ENCODE peak calls at places on chromosomes 12 and 14, in ten cellular contexts. D, H, P, X, T, U, W, K, R and A are unnamed samples.

GRCh38 chr12:15631007-15631715 is 158.0 kb downstream of the EPS8 start:
- DNase-seq in D (no peak), H (no peak), P (no peak), X (no peak), T (no peak), U (no peak), W (no peak), K (no peak), R (no peak), A (no peak)

GRCh38 chr12:101027816-101028215 is 182.2 kb downstream of the SLC5A8 start:
- DNase-seq in D (no peak), H (no peak), P (no peak), X (no peak), T (no peak), U (no peak), W (no peak), K (no peak), R (no peak), A (no peak)

GRCh38 chr12:25938581-25938980 is 19.9 kb upstream of the RASSF8 start:
- DNase-seq in D (no peak), H (no peak), P (no peak), X (no peak), T (no peak), U (no peak), W (no peak), K (no peak), R (no peak), A (no peak)

GRCh38 chr12:57158665-57159064 is 11.2 kb upstream of the LRP1-AS start:
- DNase-seq in D (no peak), H (no peak), P (no peak), X (no peak), T (no peak), U (no peak), W (no peak), K (no peak), R (no peak), A (peak; percentile 69)

GRCh38 chr14:24895243-24895583 is 154.7 kb downstream of the STXBP6 start:
- DNase-seq in D (peak; percentile 66), H (peak; percentile 37), P (no peak), X (no peak), T (peak; percentile 3), U (no peak), W (no peak), K (no peak), R (no peak), A (no peak)

GRCh38 chr12:106226884-106227640 is 20.8 kb downstream of the CKAP4 start:
- DNase-seq in D (peak; percentile 47), H (peak; percentile 84), P (no peak), X (peak; percentile 6), T (peak; percentile 55), U (peak; percentile 47), W (peak; percentile 62), K (peak; percentile 36), R (peak; percentile 27), A (no peak)

GRCh38 chr14:21525571-21525970 is 575 bp downstream of the SALL2 start:
- DNase-seq in D (peak; percentile 42), H (peak; percentile 37), P (peak; percentile 38), X (no peak), T (peak; percentile 20), U (no peak), W (no peak), K (no peak), R (no peak), A (no peak)

GRCh38 chr14:104924421-104925213 is at the start of gene PLD4:
- DNase-seq in D (no peak), H (no peak), P (no peak), X (no peak), T (no peak), U (no peak), W (no peak), K (no peak), R (no peak), A (no peak)

GRCh38 chr12:70646850-70647249 is 9.6 kb upstream of the PTPRB start:
- DNase-seq in D (peak; percentile 96), H (peak; percentile 27), P (no peak), X (no peak), T (peak; percentile 85), U (no peak), W (no peak), K (no peak), R (no peak), A (no peak)

GRCh38 chr14:103676881-103677675 is 38.2 kb downstream of the XRCC3 start:
- DNase-seq in D (no peak), H (no peak), P (no peak), X (no peak), T (no peak), U (no peak), W (no peak), K (no peak), R (no peak), A (no peak)

GRCh38 chr14:99067927-99068326 is 204.1 kb downstream of the BCL11B start:
- DNase-seq in D (no peak), H (no peak), P (no peak), X (no peak), T (no peak), U (peak; percentile 1), W (no peak), K (no peak), R (no peak), A (no peak)

DNA sequence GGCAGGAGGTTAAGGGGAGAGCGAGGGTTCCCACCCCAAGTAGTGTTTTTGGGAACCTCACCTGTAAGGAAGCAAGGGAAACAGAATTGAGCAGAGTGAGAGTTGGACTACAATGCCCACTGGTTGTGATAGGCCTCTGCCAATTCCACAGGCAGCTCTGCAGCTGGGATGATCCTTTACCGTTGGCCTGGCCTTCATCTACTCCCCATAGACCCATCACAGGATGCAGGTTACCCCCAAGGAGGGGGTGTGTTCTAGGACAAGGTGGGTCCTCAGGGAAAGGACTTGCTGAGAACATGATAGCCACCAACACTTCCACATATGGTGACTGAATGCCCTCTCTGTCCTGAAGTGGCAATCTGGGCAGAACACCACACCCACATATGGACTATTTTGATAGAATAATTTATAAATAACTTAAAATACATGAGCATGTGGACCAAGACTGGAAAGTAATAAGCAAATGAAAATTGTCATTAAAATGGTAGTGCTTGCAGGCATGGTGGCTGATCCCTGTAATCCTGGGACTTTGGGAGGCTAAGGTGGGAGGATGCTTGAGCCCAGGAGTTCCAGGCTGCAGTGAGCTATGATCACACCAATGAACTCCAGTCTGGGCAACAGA is 8.4 kb downstream of the PHLDA1 start:
- DNase-seq in D (no peak), H (no peak), P (no peak), X (no peak), T (no peak), U (no peak), W (no peak), K (no peak), R (no peak), A (no peak)
- H3K4me1 ChIP-seq in D (peaks cover 14% of the 10 kb centered on the region), H (peaks cover 37% of the 10 kb centered on the region), P (peaks cover 37% of the 10 kb centered on the region), X (peaks cover 19% of the 10 kb centered on the region), T (peaks cover 14% of the 10 kb centered on the region), U (no peaks in the 10 kb centered on the region), W (peaks cover 26% of the 10 kb centered on the region), K (no peaks in the 10 kb centered on the region), R (peaks cover 24% of the 10 kb centered on the region), A (no peaks in the 10 kb centered on the region)

GRCh38 chr12:124853781-124854636 is 9.7 kb downstream of the SCARB1 start:
- DNase-seq in D (no peak), H (no peak), P (no peak), X (no peak), T (no peak), U (no peak), W (no peak), K (no peak), R (no peak), A (no peak)

GRCh38 chr12:124851344-124851743 is 12.3 kb downstream of the SCARB1 start:
- DNase-seq in D (no peak), H (no peak), P (no peak), X (no peak), T (no peak), U (no peak), W (no peak), K (no peak), R (no peak), A (no peak)

GRCh38 chr12:124852329-124852831 is 11.3 kb downstream of the SCARB1 start:
- DNase-seq in D (no peak), H (peak; percentile 22), P (no peak), X (no peak), T (no peak), U (peak; percentile 73), W (no peak), K (no peak), R (no peak), A (peak; percentile 88)

GRCh38 chr12:124854637-124855184 is 9.0 kb downstream of the SCARB1 start:
- DNase-seq in D (no peak), H (no peak), P (no peak), X (no peak), T (no peak), U (no peak), W (no peak), K (no peak), R (no peak), A (no peak)

DNA sequence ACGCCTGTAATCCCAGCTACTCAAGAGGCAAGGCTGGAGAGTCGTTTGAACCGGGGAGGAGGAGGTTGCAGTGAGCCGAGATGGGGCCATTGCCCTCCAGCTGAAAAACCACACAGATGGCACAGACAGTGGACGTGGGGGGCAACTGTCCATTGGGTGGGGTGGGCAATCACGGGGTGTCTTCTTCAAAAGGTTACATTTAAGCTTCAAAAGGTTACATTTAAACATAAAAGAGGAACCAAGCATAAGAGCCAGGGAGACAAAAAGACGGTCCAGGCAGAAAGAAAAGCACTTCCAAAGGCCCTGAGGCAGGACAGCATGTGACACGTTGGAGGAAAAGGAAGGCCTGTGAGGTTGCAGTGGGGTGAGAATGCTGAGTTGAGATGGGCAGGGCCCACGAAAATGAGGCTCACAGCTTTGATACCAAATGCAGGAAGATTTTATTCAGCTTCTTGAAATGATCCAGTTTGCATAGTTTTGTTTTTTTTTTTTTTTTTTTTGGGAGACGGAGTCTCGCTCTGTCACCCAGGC is 10.7 kb downstream of the SCARB1 start:
- DNase-seq in D (no peak), H (no peak), P (no peak), X (no peak), T (no peak), U (no peak), W (no peak), K (no peak), R (no peak), A (peak; percentile 50)
- H3K4me3 ChIP-seq in D (no peak overlapping the region), H (no peak overlapping the region), P (no peak overlapping the region), X (no peak overlapping the region), T (no peak overlapping the region), U (no peak overlapping the region), W (no peak overlapping the region), K (no peak overlapping the region), R (no peak overlapping the region), A (no peak overlapping the region)

GRCh38 chr14:73843296-73843695 is 8.3 kb upstream of the PTGR2 start:
- DNase-seq in D (no peak), H (no peak), P (no peak), X (no peak), T (no peak), U (no peak), W (no peak), K (no peak), R (no peak), A (no peak)
- H3K4me1 ChIP-seq in D (no peaks in the 10 kb centered on the region), H (peaks cover 4% of the 10 kb centered on the region), P (no peaks in the 10 kb centered on the region), X (no peaks in the 10 kb centered on the region), T (no peaks in the 10 kb centered on the region), U (no peaks in the 10 kb centered on the region), W (no peaks in the 10 kb centered on the region), K (no peaks in the 10 kb centered on the region), R (no peaks in the 10 kb centered on the region), A (no peaks in the 10 kb centered on the region)

DNA sequence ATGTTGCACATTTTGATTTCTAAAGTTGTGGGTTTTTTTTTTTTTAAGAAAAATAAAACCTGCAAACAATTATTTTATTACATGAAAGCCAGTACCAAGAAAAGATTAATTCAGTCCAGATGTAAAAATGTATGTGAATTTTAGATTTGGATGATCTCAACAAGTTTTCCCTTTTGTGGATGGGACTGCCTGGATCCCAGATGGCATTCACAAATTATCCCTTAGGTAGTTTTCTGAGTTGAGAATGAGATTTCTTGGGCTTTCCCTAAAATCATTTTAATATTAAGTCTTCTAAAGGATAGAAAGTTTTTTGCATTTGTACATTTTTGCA is 2.8 kb downstream of the FRMD6 start:
- DNase-seq in D (no peak), H (peak; percentile 63), P (no peak), X (no peak), T (no peak), U (no peak), W (no peak), K (no peak), R (no peak), A (no peak)
- H3K4me3 ChIP-seq in D (peak overlapping the region; percentile 89), H (peak overlapping the region; percentile 98), P (no peak overlapping the region), X (no peak overlapping the region), T (peak overlapping the region; percentile 79), U (no peak overlapping the region), W (no peak overlapping the region), K (no peak overlapping the region), R (no peak overlapping the region), A (no peak overlapping the region)